ENCODE peak calls at places on chromosomes 6 and 20, in ten cellular contexts. P is activated T-cell treated with anti-CD3 and anti-CD28 coated beads for 4 hours; H is stimulated activated naive CD8-positive, alpha-beta T cell treated with anti-CD3 and anti-CD28 coated beads, Interleukin-15, amount 100 ng/mL, for 72 hours; L is stimulated activated CD4-positive, alpha-beta T cell treated with anti-CD3 and anti-CD28 coated beads, Interleukin-1b, Interleukin-23, amount 100 ng/mL, for 48 hours; Z is Daoy; W is anterior cingulate cortex; R is WERI-Rb-1; Y is esophagus muscularis mucosa; A is NCI-H1105 treated with DMSO at 0.1 percent for 48 hours; C is central memory CD4-positive, alpha-beta T cell. X is an unnamed sample.

GRCh38 chr6:70524721-70525286 is 41.9 kb upstream of the SDHAF4 start:
- DNase-seq in P (no peak), H (no peak), L (no peak), Z (no peak), W (no peak), R (no peak), Y (no peak), A (no peak), C (no peak), X (no peak)

GRCh38 chr6:57259064-57259463 is 37.0 kb upstream of the RAB23 start:
- DNase-seq in P (no peak), H (no peak), L (no peak), Z (no peak), W (no peak), R (no peak), Y (no peak), A (no peak), C (no peak), X (no peak)

GRCh38 chr20:57247292-57247975 is 19.0 kb downstream of the BMP7 start:
- DNase-seq in P (no peak), H (no peak), L (no peak), Z (no peak), W (no peak), R (no peak), Y (no peak), A (no peak), C (no peak), X (no peak)

GRCh38 chr6:104614394-104614793 is 245.3 kb downstream of the HACE1 start:
- DNase-seq in P (no peak), H (no peak), L (no peak), Z (no peak), W (no peak), R (no peak), Y (no peak), A (no peak), C (no peak), X (no peak)

GRCh38 chr20:692044-692443 is 16.4 kb upstream of the SCRT2 start:
- DNase-seq in P (no peak), H (no peak), L (no peak), Z (no peak), W (no peak), R (no peak), Y (no peak), A (no peak), C (no peak), X (no peak)

GRCh38 chr20:1664911-1665310 is 7.3 kb upstream of the SIRPG start:
- DNase-seq in P (no peak), H (peak; percentile 67), L (peak; percentile 66), Z (no peak), W (no peak), R (no peak), Y (peak; percentile 85), A (no peak), C (peak; percentile 59), X (no peak)

GRCh38 chr6:129890164-129890563 is 29.0 kb upstream of the TMEM244 start:
- DNase-seq in P (no peak), H (no peak), L (no peak), Z (peak; percentile 71), W (no peak), R (no peak), Y (no peak), A (no peak), C (no peak), X (no peak)

GRCh38 chr20:53699085-53699717 is 105.6 kb upstream of the ZNF217 start:
- DNase-seq in P (no peak), H (no peak), L (no peak), Z (no peak), W (no peak), R (no peak), Y (no peak), A (no peak), C (no peak), X (no peak)

GRCh38 chr6:30730611-30731435 is 10.7 kb downstream of the TUBB start:
- DNase-seq in P (peak; percentile 75), H (peak; percentile 87), L (peak; percentile 91), Z (peak; percentile 73), W (peak; percentile 60), R (peak; percentile 99), Y (no peak), A (peak; percentile 89), C (peak; percentile 80), X (no peak)

GRCh38 chr6:25706314-25707014 is 48.1 kb upstream of the SLC17A4 start:
- DNase-seq in P (no peak), H (no peak), L (no peak), Z (peak; percentile 29), W (no peak), R (no peak), Y (no peak), A (peak; percentile 44), C (no peak), X (no peak)

GRCh38 chr6:146546440-146546839 is 2.8 kb downstream of the RAB32 start:
- DNase-seq in P (no peak), H (no peak), L (no peak), Z (peak; percentile 74), W (no peak), R (no peak), Y (no peak), A (no peak), C (no peak), X (no peak)

GRCh38 chr20:8523684-8524083 is 391.6 kb downstream of the PLCB1 start:
- DNase-seq in P (no peak), H (no peak), L (no peak), Z (no peak), W (no peak), R (peak; percentile 28), Y (no peak), A (peak; percentile 25), C (no peak), X (no peak)

GRCh38 chr6:100115702-100116101 is 121.7 kb upstream of the MCHR2 start:
- DNase-seq in P (no peak), H (no peak), L (no peak), Z (no peak), W (no peak), R (no peak), Y (no peak), A (no peak), C (no peak), X (no peak)

GRCh38 chr6:2103644-2104523 is 141.5 kb downstream of the GMDS start:
- DNase-seq in P (no peak), H (no peak), L (no peak), Z (peak; percentile 33), W (no peak), R (no peak), Y (no peak), A (peak; percentile 69), C (peak; percentile 24), X (no peak)

GRCh38 chr6:90222724-90223198 is 73.9 kb downstream of the BACH2 start:
- DNase-seq in P (peak; percentile 39), H (peak; percentile 48), L (peak; percentile 68), Z (peak; percentile 31), W (no peak), R (no peak), Y (no peak), A (no peak), C (no peak), X (no peak)

GRCh38 chr6:165858571-165858970 is 195.5 kb upstream of the PDE10A start:
- DNase-seq in P (no peak), H (no peak), L (no peak), Z (no peak), W (no peak), R (no peak), Y (no peak), A (no peak), C (no peak), X (no peak)

GRCh38 chr20:57525328-57526053 is 551 bp upstream of the CTCFL start:
- DNase-seq in P (no peak), H (no peak), L (no peak), Z (no peak), W (no peak), R (no peak), Y (no peak), A (no peak), C (no peak), X (no peak)

GRCh38 chr6:33905081-33905609 is 101.3 kb upstream of the MLN start:
- DNase-seq in P (peak; percentile 9), H (peak; percentile 39), L (peak; percentile 15), Z (no peak), W (no peak), R (no peak), Y (no peak), A (no peak), C (peak; percentile 76), X (no peak)

X was measured in SIG-M5.